ENCODE peak calls at places on chromosomes 5 and 9, in ten cellular contexts. C, A, G, V, F, T, I, Z, Q and J are unnamed samples. For H3K4me1, the result is how much of the 10 kb centered on the place peaks cover.

GRCh38 chr5:112533315-112533867 is 114.3 kb upstream of the EPB41L4A start:
- DNase-seq in A (peak), V (no peak), I (no peak), F (peak), G (no peak), Q (no peak), C (no peak), T (no peak), Z (no peak), J (no peak)

GRCh38 chr9:82254646-82255367 is 266.2 kb downstream of the SPATA31D1 start:
- DNase-seq in Z (no peak), G (no peak), T (no peak), Q (peak), C (no peak), A (no peak), I (no peak), F (no peak), V (no peak), J (no peak)

GRCh38 chr9:128885798-128886197 is 3.9 kb downstream of the LRRC8A start:
- DNase-seq in C (no peak), A (no peak), V (no peak), F (no peak), Q (no peak), Z (no peak), T (no peak), G (no peak), I (no peak), J (no peak)

GRCh38 chr5:5293029-5293428 is 129.4 kb upstream of the ICE1 start:
- DNase-seq in V (no peak), A (no peak), G (peak), T (no peak), C (no peak), I (no peak), Z (no peak), F (peak), Q (no peak), J (no peak)

GRCh38 chr5:157828949-157829639 is 29.9 kb downstream of the CLINT1 start:
- DNase-seq in Z (peak), T (no peak), G (peak), A (no peak), I (no peak), C (no peak), Q (no peak), F (peak), V (no peak), J (peak)

GRCh38 chr9:137354153-137354844 is 52.2 kb upstream of the NRARP start:
- DNase-seq in C (no peak), T (no peak), G (no peak), V (peak), Z (no peak), I (no peak), F (no peak), Q (no peak), A (no peak), J (no peak)

GRCh38 chr5:69265931-69266330 is 31.2 kb downstream of the CDK7 start:
- DNase-seq in T (no peak), V (no peak), Q (no peak), A (peak), F (peak), Z (peak), G (peak), C (no peak), I (no peak), J (peak)

GRCh38 chr9:74742792-74743389 is 144.8 kb downstream of the TRPM6 start:
- DNase-seq in A (peak), C (peak), Q (peak), T (no peak), F (peak), V (no peak), G (peak), I (no peak), Z (peak), J (peak)

GRCh38 chr5:58983496-58983895 is 400.6 kb downstream of the RAB3C start:
- DNase-seq in T (no peak), Z (no peak), C (no peak), G (no peak), I (no peak), A (peak), V (no peak), F (no peak), Q (no peak), J (no peak)

GRCh38 chr9:78298046-78298511 is 1.2 kb downstream of the PSAT1 start:
- DNase-seq in A (no peak), T (no peak), C (no peak), Z (peak), Q (peak), G (peak), I (no peak), V (no peak), F (peak), J (peak)

GRCh38 chr5:100609594-100609993 is 74.4 kb downstream of the FAM174A start:
- DNase-seq in Q (no peak), T (no peak), I (no peak), F (no peak), V (no peak), C (no peak), A (no peak), G (no peak), Z (no peak), J (no peak)

GRCh38 chr5:52692039-52692438 is 95.7 kb upstream of the ITGA1 start:
- DNase-seq in T (no peak), F (no peak), C (peak), I (no peak), Z (no peak), Q (no peak), V (no peak), G (no peak), A (no peak), J (no peak)

GRCh38 chr9:33211695-33212393 is 28.1 kb upstream of the SPINK4 start:
- DNase-seq in F (peak), G (no peak), V (no peak), I (no peak), A (peak), T (no peak), C (peak), Z (no peak), Q (peak), J (peak)

GRCh38 chr9:1042466-1042865 is 7.7 kb upstream of the DMRT2 start:
- DNase-seq in Z (peak), Q (peak), A (no peak), I (no peak), F (peak), C (no peak), G (no peak), T (peak), V (no peak), J (no peak)

GRCh38 chr5:38556599-38557308 is at the start of gene LIFR:
- DNase-seq in F (peak), T (peak), C (peak), A (peak), Q (peak), Z (peak), V (peak), G (peak), I (no peak), J (peak)

GRCh38 chr9:90726215-90726614 is 75.4 kb upstream of the SYK start:
- DNase-seq in T (no peak), F (peak), Q (no peak), G (peak), C (no peak), A (no peak), Z (peak), V (no peak), I (no peak), J (no peak)

GRCh38 chr9:90727498-90727897 is 74.1 kb upstream of the SYK start:
- DNase-seq in C (no peak), G (no peak), F (no peak), Q (no peak), A (no peak), Z (no peak), V (no peak), I (no peak), T (no peak), J (no peak)

GRCh38 chr9:90722116-90722515 is 79.5 kb upstream of the DIRAS2 start:
- DNase-seq in Q (no peak), Z (no peak), C (no peak), G (no peak), V (no peak), T (no peak), F (no peak), I (no peak), A (peak), J (no peak)

GRCh38 chr9:90724112-90724511 is 77.5 kb upstream of the SYK start:
- DNase-seq in V (no peak), T (no peak), G (no peak), Z (no peak), F (no peak), A (no peak), I (no peak), Q (no peak), C (no peak), J (no peak)

GRCh38 chr9:90724880-90725279 is 76.7 kb upstream of the SYK start:
- DNase-seq in I (no peak), F (no peak), A (no peak), C (no peak), G (no peak), Q (no peak), Z (no peak), V (no peak), T (no peak), J (no peak)
- H3K27ac ChIP-seq in I (no peak), F (no peak), A (no peak), C (no peak), G (no peak), Q (no peak), Z (no peak), V (no peak), T (no peak), J (no peak)

GRCh38 chr5:73638344-73639095 is 12.5 kb downstream of the ARHGEF28 start:
- DNase-seq in F (no peak), V (no peak), I (no peak), C (peak), T (no peak), Z (no peak), Q (peak), G (no peak), A (no peak), J (peak)
- H3K4me1 ChIP-seq in F (under half), V (under half), I (under half), C (under half), T (under half), Z (under half), Q (under half), G (under half), A (under half), J (under half)

GRCh38 chr9:127559247-127559680 is 52.8 kb upstream of the STXBP1 start:
- DNase-seq in G (no peak), T (no peak), Q (no peak), A (no peak), F (no peak), I (no peak), Z (no peak), V (no peak), C (no peak), J (no peak)

GRCh38 chr9:127556871-127557270 is 55.2 kb upstream of the STXBP1 start:
- DNase-seq in Q (no peak), Z (no peak), F (no peak), T (no peak), C (no peak), A (no peak), V (no peak), I (no peak), G (no peak), J (no peak)

GRCh38 chr9:127557998-127558546 is 54.0 kb upstream of the STXBP1 start:
- DNase-seq in V (no peak), I (no peak), G (no peak), T (no peak), C (peak), A (no peak), Z (no peak), Q (no peak), F (no peak), J (no peak)

GRCh38 chr9:127557466-127557869 is 54.6 kb upstream of the STXBP1 start:
- DNase-seq in F (no peak), C (peak), V (no peak), G (no peak), Q (peak), A (peak), Z (peak), T (no peak), I (no peak), J (peak)

GRCh38 chr9:127558581-127559246 is 53.4 kb upstream of the STXBP1 start:
- DNase-seq in I (no peak), C (no peak), F (no peak), A (no peak), Q (no peak), Z (no peak), V (no peak), G (no peak), T (no peak), J (no peak)
- H3K27ac ChIP-seq in I (peak), C (peak), F (peak), A (peak), Q (peak), Z (peak), V (peak), G (no peak), T (no peak), J (no peak)

GRCh38 chr9:136105398-136106135 is 10.5 kb upstream of the NACC2 start:
- DNase-seq in T (peak), V (no peak), Z (peak), G (no peak), Q (peak), A (no peak), I (no peak), C (peak), F (no peak), J (peak)
- H3K4me1 ChIP-seq in T (half or more), V (under half), Z (under half), G (under half), Q (under half), A (under half), I (under half), C (under half), F (half or more), J (half or more)

DNA sequence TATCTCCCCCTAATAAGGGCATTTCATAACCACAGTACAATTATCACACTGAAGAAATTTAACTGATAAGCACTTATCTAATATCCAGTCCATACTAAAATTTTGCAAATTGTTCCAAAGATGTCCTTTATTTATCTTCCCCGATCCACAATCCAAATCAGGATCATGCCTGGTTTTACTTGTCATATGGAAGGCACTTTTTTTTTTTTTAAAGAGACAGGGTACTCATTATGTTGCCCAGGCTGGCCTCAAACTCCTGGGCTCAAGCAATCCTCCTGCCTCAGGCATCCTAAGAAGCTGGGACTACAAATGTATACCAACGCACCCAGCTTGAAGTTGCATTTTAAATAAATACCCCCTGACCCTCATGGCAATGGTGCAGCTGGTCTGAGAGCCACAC is 26.6 kb downstream of the PTPN3 start:
- DNase-seq in F (no peak), V (no peak), Q (no peak), I (no peak), Z (no peak), T (no peak), C (no peak), G (no peak), A (no peak), J (no peak)
- H3K27ac ChIP-seq in F (no peak), V (no peak), Q (no peak), I (no peak), Z (peak), T (peak), C (no peak), G (no peak), A (no peak), J (no peak)

GRCh38 chr5:14149672-14150053 is 6.5 kb downstream of the TRIO start:
- DNase-seq in Q (no peak), G (no peak), I (no peak), Z (no peak), V (no peak), F (no peak), T (no peak), C (no peak), A (no peak), J (no peak)

GRCh38 chr5:14146725-14147124 is 3.6 kb downstream of the TRIO start:
- DNase-seq in V (no peak), Z (no peak), Q (no peak), I (no peak), C (no peak), F (no peak), T (no peak), A (no peak), G (no peak), J (no peak)

GRCh38 chr5:14148890-14149671 is 5.9 kb downstream of the TRIO start:
- DNase-seq in F (peak), I (no peak), C (no peak), V (no peak), A (peak), T (no peak), Z (no peak), Q (no peak), G (no peak), J (no peak)

GRCh38 chr5:14147210-14147609 is 4.1 kb downstream of the TRIO start:
- DNase-seq in V (no peak), Q (no peak), F (no peak), C (no peak), A (no peak), Z (no peak), I (no peak), G (no peak), T (no peak), J (no peak)

GRCh38 chr5:14148483-14148882 is 5.3 kb downstream of the TRIO start:
- DNase-seq in Z (no peak), I (no peak), Q (no peak), V (no peak), F (no peak), T (no peak), G (no peak), A (no peak), C (no peak), J (no peak)
- H3K4me1 ChIP-seq in Z (half or more), I (under half), Q (half or more), V (half or more), F (half or more), T (half or more), G (under half), A (under half), C (under half), J (under half)

GRCh38 chr9:109369285-109369684 is 48.4 kb upstream of the EPB41L4B start:
- DNase-seq in A (peak), Q (no peak), Z (no peak), F (no peak), T (no peak), C (no peak), G (no peak), V (no peak), I (no peak), J (no peak)
- H3K27ac ChIP-seq in A (no peak), Q (no peak), Z (no peak), F (no peak), T (no peak), C (no peak), G (no peak), V (no peak), I (no peak), J (no peak)

GRCh38 chr9:113484258-113484730 is 20.8 kb downstream of the RGS3 start:
- DNase-seq in F (no peak), V (peak), C (peak), G (no peak), Z (peak), Q (peak), T (peak), A (no peak), I (no peak), J (peak)

GRCh38 chr9:113482341-113482740 is 18.8 kb downstream of the RGS3 start:
- DNase-seq in A (no peak), V (no peak), C (no peak), G (no peak), Q (no peak), I (no peak), F (no peak), Z (no peak), T (no peak), J (no peak)

GRCh38 chr9:113485761-113486115 is 22.2 kb downstream of the RGS3 start:
- DNase-seq in V (no peak), G (no peak), Q (no peak), Z (no peak), T (no peak), A (no peak), F (no peak), I (no peak), C (no peak), J (no peak)

GRCh38 chr9:113482991-113483675 is 19.6 kb downstream of the RGS3 start:
- DNase-seq in Q (no peak), C (no peak), G (no peak), T (no peak), A (no peak), V (peak), F (no peak), Z (no peak), I (no peak), J (no peak)

DNA sequence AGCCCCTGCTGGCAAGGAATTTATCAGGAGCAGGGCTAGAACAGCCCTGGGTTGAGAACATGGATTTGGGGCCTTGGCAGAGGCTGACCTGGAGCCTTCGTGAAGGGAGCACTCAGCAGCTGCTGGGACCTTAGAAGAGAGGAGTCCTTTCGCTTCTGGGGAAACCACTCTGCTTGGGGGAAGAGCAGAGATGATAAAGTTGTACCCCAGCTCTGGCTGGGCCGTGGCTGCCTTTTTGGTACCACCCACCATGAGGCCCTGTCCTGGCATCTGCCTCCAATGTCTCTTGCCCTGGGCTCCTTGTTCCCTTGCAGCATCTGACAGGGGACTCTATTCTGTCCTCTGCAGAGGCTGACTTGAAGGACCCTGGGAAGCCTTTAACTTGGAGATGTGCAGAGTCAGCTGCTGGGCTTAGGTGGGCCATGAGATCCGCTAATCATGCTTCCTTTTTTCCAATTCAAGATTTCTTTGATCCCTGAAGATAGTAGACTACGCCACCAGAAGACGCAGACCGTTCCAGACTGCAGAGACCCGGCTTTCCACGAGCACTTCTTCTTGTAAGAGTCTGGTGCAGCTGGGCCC is 20.2 kb downstream of the RGS3 start:
- DNase-seq in I (no peak), F (no peak), Z (no peak), Q (no peak), C (no peak), V (no peak), G (no peak), A (no peak), T (no peak), J (no peak)
- H3K4me1 ChIP-seq in I (under half), F (under half), Z (under half), Q (under half), C (under half), V (under half), G (under half), A (under half), T (under half), J (under half)

DNA sequence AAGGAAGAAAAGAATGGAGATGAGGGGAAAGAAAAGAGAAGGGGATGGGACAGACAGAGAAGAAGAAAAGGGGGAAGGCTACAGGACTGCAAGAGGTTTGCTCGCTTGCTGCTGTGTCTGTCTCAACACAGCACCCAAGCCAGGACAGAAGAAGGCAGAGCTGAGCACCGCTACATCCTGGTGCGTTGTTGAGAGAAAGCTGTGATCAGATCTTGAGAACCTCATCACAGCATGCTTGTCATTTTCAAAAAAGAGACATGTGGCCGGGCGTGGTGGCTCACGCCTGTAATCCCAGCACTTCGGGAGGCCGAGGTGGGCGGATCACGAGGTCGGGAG is 110.9 kb downstream of the NXNL2 start:
- DNase-seq in I (no peak), T (no peak), Z (no peak), F (no peak), G (no peak), A (no peak), V (no peak), C (peak), Q (no peak), J (no peak)
- H3K27ac ChIP-seq in I (no peak), T (no peak), Z (no peak), F (no peak), G (no peak), A (peak), V (no peak), C (no peak), Q (no peak), J (no peak)

GRCh38 chr5:139275536-139276297 is 17.8 kb upstream of the MATR3 start:
- DNase-seq in V (no peak), G (peak), Z (no peak), I (no peak), F (no peak), Q (no peak), C (no peak), A (no peak), T (no peak), J (no peak)
- H3K4me1 ChIP-seq in V (under half), G (half or more), Z (under half), I (under half), F (half or more), Q (under half), C (under half), A (under half), T (half or more), J (under half)